ENCODE peak calls at places on chromosome X, in ten cellular contexts. T is neuronal stem cell; A is stimulated activated CD8-positive, alpha-beta memory T cell treated with anti-CD3 and anti-CD28 coated beads, Interleukin-7, amount 100 ng/mL, for 1 hour; I is stimulated activated CD4-positive, alpha-beta T cell treated with anti-CD3 and anti-CD28 coated beads, Interleukin-1b, Interleukin-23, amount 100 ng/mL, for 48 hours; L is ovary; D is LoVo; M is naive thymus-derived CD8-positive, alpha-beta T cell; F is thyroid gland; E is amniotic stem cell; O is anterior cingulate cortex. P is an unnamed sample.

GRCh38 chrX:135112096-135112729 is 8.1 kb downstream of the ETDB start:
- DNase-seq in I (no peak), D (peak), M (no peak), E (no peak), T (no peak), F (peak), A (no peak), O (no peak), L (no peak), P (peak)

GRCh38 chrX:6810796-6811195 is 275.9 kb upstream of the VCX3A start:
- DNase-seq in D (no peak), T (no peak), L (no peak), A (no peak), M (no peak), I (no peak), O (no peak), F (no peak), E (no peak), P (no peak)

GRCh38 chrX:123959281-123960063 is 2.0 kb upstream of the STAG2 start:
- DNase-seq in M (no peak), I (peak), D (peak), F (peak), L (peak), A (no peak), O (peak), T (peak), E (no peak), P (no peak)

GRCh38 chrX:133859336-133859735 is 126.1 kb downstream of the GPC3 start:
- DNase-seq in D (no peak), M (no peak), F (no peak), A (no peak), I (no peak), O (no peak), L (no peak), E (no peak), T (no peak), P (no peak)

GRCh38 chrX:37314526-37314925 is 34.6 kb upstream of the PRRG1 start:
- DNase-seq in D (no peak), L (no peak), F (no peak), M (no peak), E (no peak), I (no peak), A (no peak), T (no peak), O (no peak), P (no peak)

GRCh38 chrX:68989865-68990606 is 161.2 kb downstream of the EFNB1 start:
- DNase-seq in A (no peak), O (no peak), M (no peak), D (no peak), I (no peak), F (peak), L (peak), E (peak), T (peak), P (peak)

GRCh38 chrX:116667346-116667745 is 204.6 kb upstream of the CT83 start:
- DNase-seq in D (no peak), E (no peak), M (no peak), F (no peak), I (no peak), T (no peak), A (no peak), O (no peak), L (no peak), P (no peak)

GRCh38 chrX:47568656-47569295 is 7.8 kb downstream of the ARAF start:
- DNase-seq in O (no peak), F (no peak), T (no peak), E (no peak), A (no peak), I (peak), L (no peak), M (peak), D (no peak), P (peak)